ENCODE peak calls at places on chromosomes 12 and 14, in nine cellular contexts. E is EH; W is A549; N is NCI-H1417; L is right cardiac atrium; V is AG09319; P is stimulated activated naive CD4-positive, alpha-beta T cell treated with Interleukin-2 at 50 U/mL for 16 hours; S is nephron progenitor cell; Q is MCF 10A. I is an unnamed sample.

GRCh38 chr12:126482238-126482889 is 1417.1 kb downstream of the AACS start:
- DNase-seq in E (no peak), W (no peak), N (no peak), L (no peak), V (no peak), P (no peak), S (no peak), Q (no peak), I (no peak)

GRCh38 chr14:79279645-79280399 is 931.5 kb downstream of the DIO2 start:
- DNase-seq in E (peak), W (no peak), N (no peak), L (peak), V (no peak), P (no peak), S (peak), Q (no peak), I (no peak)

GRCh38 chr12:15495742-15496141 is 173.4 kb downstream of the PTPRO start:
- DNase-seq in E (no peak), W (no peak), N (no peak), L (no peak), V (no peak), P (no peak), S (no peak), Q (no peak), I (no peak)

GRCh38 chr12:91316825-91317224 is 134.2 kb upstream of the DCN start:
- DNase-seq in E (peak), W (no peak), N (no peak), L (no peak), V (no peak), P (no peak), S (no peak), Q (no peak), I (no peak)

GRCh38 chr12:10067942-10068341 is 30.8 kb downstream of the CLEC1A start:
- DNase-seq in E (no peak), W (no peak), N (no peak), L (no peak), V (no peak), P (no peak), S (no peak), Q (no peak), I (no peak)

GRCh38 chr12:122116707-122117535 is 38.4 kb downstream of the MLXIP start:
- DNase-seq in E (no peak), W (no peak), N (peak), L (peak), V (no peak), P (no peak), S (no peak), Q (no peak), I (no peak)

GRCh38 chr14:31420013-31420318 is 384 bp downstream of the HEATR5A start:
- DNase-seq in E (no peak), W (peak), N (peak), L (peak), V (no peak), P (no peak), S (peak), Q (peak), I (no peak)

GRCh38 chr12:71556881-71557280 is 106.8 kb downstream of the ZFC3H1 start:
- DNase-seq in E (peak), W (peak), N (no peak), L (no peak), V (peak), P (no peak), S (no peak), Q (peak), I (no peak)

GRCh38 chr12:114835031-114835430 is 151.1 kb upstream of the TBX3 start:
- DNase-seq in E (peak), W (no peak), N (no peak), L (no peak), V (peak), P (no peak), S (no peak), Q (peak), I (no peak)

GRCh38 chr14:54737132-54737711 is 165.4 kb downstream of the GCH1 start:
- DNase-seq in E (peak), W (no peak), N (no peak), L (no peak), V (no peak), P (no peak), S (no peak), Q (peak), I (no peak)

GRCh38 chr12:53939141-53940108 is 794 bp downstream of the HOXC13 start:
- DNase-seq in E (peak), W (peak), N (no peak), L (no peak), V (no peak), P (no peak), S (peak), Q (peak), I (no peak)

GRCh38 chr14:105013150-105013787 is 7.6 kb downstream of the CDCA4 start:
- DNase-seq in E (peak), W (no peak), N (no peak), L (peak), V (no peak), P (no peak), S (no peak), Q (no peak), I (no peak)

GRCh38 chr12:50728417-50728816 is 35.5 kb upstream of the ATF1 start:
- DNase-seq in E (no peak), W (no peak), N (no peak), L (no peak), V (no peak), P (no peak), S (no peak), Q (no peak), I (no peak)

GRCh38 chr12:113914176-113914575 is 51.9 kb downstream of the RBM19 start:
- DNase-seq in E (no peak), W (no peak), N (no peak), L (no peak), V (no peak), P (no peak), S (no peak), Q (no peak), I (no peak)

GRCh38 chr12:110546339-110546738 is 36.8 kb downstream of the PPTC7 start:
- DNase-seq in E (peak), W (no peak), N (no peak), L (no peak), V (peak), P (no peak), S (no peak), Q (peak), I (no peak)

GRCh38 chr12:18074001-18074400 is 16.0 kb downstream of the RERGL start:
- DNase-seq in E (no peak), W (no peak), N (peak), L (no peak), V (no peak), P (no peak), S (no peak), Q (no peak), I (no peak)

GRCh38 chr12:111180830-111181726 is 187.8 kb downstream of the PHETA1 start:
- DNase-seq in E (peak), W (no peak), N (peak), L (peak), V (no peak), P (no peak), S (peak), Q (peak), I (no peak)

GRCh38 chr12:64583395-64584172 is 26.7 kb upstream of the RASSF3 start:
- DNase-seq in E (peak), W (no peak), N (no peak), L (no peak), V (no peak), P (no peak), S (no peak), Q (no peak), I (no peak)

GRCh38 chr12:123471374-123472068 is 13.6 kb downstream of the SNRNP35 start:
- DNase-seq in E (peak), W (peak), N (no peak), L (peak), V (peak), P (no peak), S (no peak), Q (peak), I (no peak)

GRCh38 chr12:22275847-22276246 is 58.7 kb downstream of the ST8SIA1 start:
- DNase-seq in E (peak), W (peak), N (no peak), L (peak), V (peak), P (no peak), S (no peak), Q (peak), I (no peak)

GRCh38 chr14:104435147-104436046 is 144.2 kb upstream of the C14orf180 start:
- DNase-seq in E (no peak), W (no peak), N (no peak), L (no peak), V (no peak), P (no peak), S (no peak), Q (no peak), I (no peak)

GRCh38 chr12:40693503-40693863 is 1.2 kb downstream of the CNTN1 start:
- DNase-seq in E (no peak), W (peak), N (peak), L (no peak), V (no peak), P (no peak), S (peak), Q (no peak), I (no peak)